ENCODE peak calls at places on chromosomes 7 and 10, in six cellular contexts. One of them, this sample, is unnamed. For H3K27me3, the result is how much of the 10 kb centered on the place peaks cover.

GRCh38 chr10:16606923-16607322 is 85.2 kb upstream of the C1QL3 start:
- DNase-seq in HepG2: no peak
- DNase-seq in gastrocnemius medialis: no peak
- DNase-seq in body of pancreas: no peak
- DNase-seq in sigmoid colon: no peak
- DNase-seq in endothelial cell of umbilical vein: no peak
- DNase-seq in this sample: no peak

GRCh38 chr7:155214328-155214986 is 83.2 kb upstream of the INSIG1 start:
- DNase-seq in HepG2: no peak
- DNase-seq in gastrocnemius medialis: no peak
- DNase-seq in body of pancreas: peak
- DNase-seq in sigmoid colon: no peak
- DNase-seq in endothelial cell of umbilical vein: no peak
- DNase-seq in this sample: no peak

GRCh38 chr10:73159038-73159648 is 8.7 kb downstream of the ECD start:
- DNase-seq in HepG2: peak
- DNase-seq in gastrocnemius medialis: peak
- DNase-seq in body of pancreas: peak
- DNase-seq in sigmoid colon: no peak
- DNase-seq in endothelial cell of umbilical vein: peak
- DNase-seq in this sample: peak

GRCh38 chr7:7272294-7272693 is 90.0 kb downstream of the C1GALT1 start:
- DNase-seq in HepG2: no peak
- DNase-seq in gastrocnemius medialis: no peak
- DNase-seq in body of pancreas: no peak
- DNase-seq in sigmoid colon: no peak
- DNase-seq in endothelial cell of umbilical vein: no peak
- DNase-seq in this sample: no peak

GRCh38 chr10:111986079-111986478 is 197.5 kb downstream of the GPAM start:
- DNase-seq in HepG2: no peak
- DNase-seq in gastrocnemius medialis: no peak
- DNase-seq in body of pancreas: no peak
- DNase-seq in sigmoid colon: no peak
- DNase-seq in endothelial cell of umbilical vein: no peak
- DNase-seq in this sample: no peak

GRCh38 chr7:36287371-36288241 is 102.1 kb upstream of the ANLN start:
- DNase-seq in HepG2: peak
- DNase-seq in gastrocnemius medialis: peak
- DNase-seq in body of pancreas: no peak
- DNase-seq in sigmoid colon: no peak
- DNase-seq in endothelial cell of umbilical vein: no peak
- DNase-seq in this sample: no peak

GRCh38 chr7:104878577-104878976 is 135.4 kb upstream of the KMT2E start:
- DNase-seq in HepG2: no peak
- DNase-seq in gastrocnemius medialis: no peak
- DNase-seq in body of pancreas: no peak
- DNase-seq in sigmoid colon: no peak
- DNase-seq in endothelial cell of umbilical vein: no peak
- DNase-seq in this sample: no peak

GRCh38 chr10:102714621-102715455 is at the start of gene SFXN2:
- DNase-seq in HepG2: no peak
- DNase-seq in gastrocnemius medialis: no peak
- DNase-seq in body of pancreas: peak
- DNase-seq in sigmoid colon: no peak
- DNase-seq in endothelial cell of umbilical vein: no peak
- DNase-seq in this sample: no peak

GRCh38 chr7:76049295-76049694 is 1.4 kb downstream of the MDH2 start:
- DNase-seq in HepG2: no peak
- DNase-seq in gastrocnemius medialis: no peak
- DNase-seq in body of pancreas: no peak
- DNase-seq in sigmoid colon: no peak
- DNase-seq in endothelial cell of umbilical vein: no peak
- DNase-seq in this sample: no peak

GRCh38 chr7:128841961-128842673 is 11.9 kb downstream of the FLNC start:
- DNase-seq in HepG2: no peak
- DNase-seq in gastrocnemius medialis: no peak
- DNase-seq in body of pancreas: peak
- DNase-seq in sigmoid colon: no peak
- DNase-seq in endothelial cell of umbilical vein: peak
- DNase-seq in this sample: no peak

GRCh38 chr10:4351723-4352565 is 474.1 kb upstream of the AKR1E2 start:
- DNase-seq in HepG2: no peak
- DNase-seq in gastrocnemius medialis: no peak
- DNase-seq in body of pancreas: no peak
- DNase-seq in sigmoid colon: no peak
- DNase-seq in endothelial cell of umbilical vein: peak
- DNase-seq in this sample: no peak

GRCh38 chr7:108368466-108368865 is 87.8 kb downstream of the NRCAM start:
- DNase-seq in HepG2: no peak
- DNase-seq in gastrocnemius medialis: no peak
- DNase-seq in body of pancreas: peak
- DNase-seq in sigmoid colon: no peak
- DNase-seq in endothelial cell of umbilical vein: no peak
- DNase-seq in this sample: no peak

GRCh38 chr7:54749200-54749599 is 9.8 kb downstream of the SEC61G start:
- DNase-seq in HepG2: no peak
- DNase-seq in gastrocnemius medialis: no peak
- DNase-seq in body of pancreas: no peak
- DNase-seq in sigmoid colon: no peak
- DNase-seq in endothelial cell of umbilical vein: no peak
- DNase-seq in this sample: no peak

GRCh38 chr7:30468791-30469190 is 9.8 kb downstream of the NOD1 start:
- DNase-seq in HepG2: no peak
- DNase-seq in gastrocnemius medialis: no peak
- DNase-seq in body of pancreas: no peak
- DNase-seq in sigmoid colon: peak
- DNase-seq in endothelial cell of umbilical vein: no peak
- DNase-seq in this sample: peak

GRCh38 chr10:30683496-30683895 is 53.9 kb upstream of the LYZL2 start:
- DNase-seq in HepG2: no peak
- DNase-seq in gastrocnemius medialis: no peak
- DNase-seq in body of pancreas: no peak
- DNase-seq in sigmoid colon: no peak
- DNase-seq in endothelial cell of umbilical vein: no peak
- DNase-seq in this sample: no peak

GRCh38 chr7:132221356-132221755 is 354.9 kb downstream of the PLXNA4 start:
- DNase-seq in HepG2: no peak
- DNase-seq in gastrocnemius medialis: no peak
- DNase-seq in body of pancreas: no peak
- DNase-seq in sigmoid colon: peak
- DNase-seq in endothelial cell of umbilical vein: no peak
- DNase-seq in this sample: no peak

GRCh38 chr7:133391220-133391619 is 138.3 kb downstream of the EXOC4 start:
- DNase-seq in HepG2: no peak
- DNase-seq in gastrocnemius medialis: no peak
- DNase-seq in body of pancreas: no peak
- DNase-seq in sigmoid colon: no peak
- DNase-seq in endothelial cell of umbilical vein: no peak
- DNase-seq in this sample: no peak

GRCh38 chr7:68319061-68319460 is 1279.2 kb upstream of the AUTS2 start:
- DNase-seq in HepG2: no peak
- DNase-seq in gastrocnemius medialis: no peak
- DNase-seq in body of pancreas: no peak
- DNase-seq in sigmoid colon: no peak
- DNase-seq in endothelial cell of umbilical vein: no peak
- DNase-seq in this sample: no peak

GRCh38 chr10:90435296-90435695 is 422.5 kb downstream of the HTR7 start:
- DNase-seq in HepG2: no peak
- DNase-seq in gastrocnemius medialis: no peak
- DNase-seq in body of pancreas: no peak
- DNase-seq in sigmoid colon: no peak
- DNase-seq in endothelial cell of umbilical vein: no peak
- DNase-seq in this sample: no peak

GRCh38 chr10:89937494-89937893 is 236.1 kb downstream of the KIF20B start:
- DNase-seq in HepG2: no peak
- DNase-seq in gastrocnemius medialis: no peak
- DNase-seq in body of pancreas: no peak
- DNase-seq in sigmoid colon: no peak
- DNase-seq in endothelial cell of umbilical vein: no peak
- DNase-seq in this sample: no peak

GRCh38 chr10:73161079-73161478 is 6.7 kb downstream of the ECD start:
- DNase-seq in HepG2: no peak
- DNase-seq in gastrocnemius medialis: no peak
- DNase-seq in body of pancreas: no peak
- DNase-seq in sigmoid colon: no peak
- DNase-seq in endothelial cell of umbilical vein: no peak
- DNase-seq in this sample: no peak

GRCh38 chr10:117138838-117139580 is 939 bp upstream of the VAX1 start:
- DNase-seq in HepG2: no peak
- DNase-seq in gastrocnemius medialis: no peak
- DNase-seq in body of pancreas: no peak
- DNase-seq in sigmoid colon: no peak
- DNase-seq in endothelial cell of umbilical vein: no peak
- DNase-seq in this sample: no peak

GRCh38 chr7:124856299-124856888 is 73.2 kb downstream of the POT1 start:
- DNase-seq in HepG2: peak
- DNase-seq in gastrocnemius medialis: no peak
- DNase-seq in body of pancreas: no peak
- DNase-seq in sigmoid colon: no peak
- DNase-seq in endothelial cell of umbilical vein: peak
- DNase-seq in this sample: no peak

DNA sequence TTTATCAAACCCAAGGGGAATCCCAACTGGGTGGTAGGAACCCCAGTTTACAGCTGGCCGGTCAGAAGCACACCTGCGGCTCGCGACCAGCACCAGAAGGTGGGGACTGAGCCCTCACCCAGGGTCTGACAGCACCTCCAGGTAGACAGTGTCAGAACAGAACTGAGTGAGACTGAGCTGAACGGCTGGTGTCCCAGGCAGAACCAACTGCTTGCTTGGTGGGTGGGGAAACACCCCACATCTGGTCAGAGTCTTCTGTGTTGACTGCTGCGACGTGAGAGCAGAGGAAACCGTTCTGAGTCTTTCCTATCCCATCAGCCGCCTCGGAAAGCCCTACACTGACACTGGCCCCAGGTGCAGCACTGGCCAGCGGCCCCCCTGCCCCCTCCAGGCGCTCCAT is 160.7 kb downstream of the MAD1L1 start:
- DNase-seq in HepG2: no peak
- DNase-seq in gastrocnemius medialis: no peak
- DNase-seq in body of pancreas: no peak
- DNase-seq in sigmoid colon: no peak
- DNase-seq in endothelial cell of umbilical vein: no peak
- DNase-seq in this sample: no peak
- TF ChIP-seq POLR2A in HepG2: no peak
- TF ChIP-seq POLR2A in gastrocnemius medialis: no peak
- TF ChIP-seq POLR2A in body of pancreas: no peak
- TF ChIP-seq POLR2A in sigmoid colon: no peak
- TF ChIP-seq POLR2A in endothelial cell of umbilical vein: no peak
- TF ChIP-seq POLR2A in this sample: no peak

DNA sequence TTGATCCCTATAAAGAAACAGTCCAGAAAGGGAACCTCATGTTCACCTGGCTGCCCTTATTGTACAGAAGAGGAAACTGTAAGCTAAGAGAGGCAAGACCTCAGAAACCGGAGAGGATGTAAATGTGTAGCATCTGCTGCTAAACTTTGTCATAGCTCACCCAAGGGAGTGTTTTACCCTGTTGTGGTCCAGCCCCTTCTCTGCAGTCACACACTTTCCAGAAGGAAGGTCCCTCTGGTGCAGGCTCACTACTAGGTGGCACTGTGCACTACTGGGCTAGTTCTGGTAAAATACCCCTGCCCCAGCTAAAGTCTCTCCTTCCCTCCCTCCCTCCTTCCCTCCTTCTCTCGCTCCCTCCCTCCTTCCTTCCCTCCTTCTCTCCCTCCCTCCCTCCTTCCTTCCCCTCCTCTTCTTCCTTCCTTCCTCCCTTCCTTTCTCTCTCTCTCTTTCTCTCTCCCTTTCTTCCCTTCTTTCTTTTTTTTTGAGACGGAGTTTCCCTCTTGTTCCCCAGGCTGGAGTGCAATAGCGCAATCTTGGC is 42.5 kb upstream of the LCOR start:
- DNase-seq in HepG2: no peak
- DNase-seq in gastrocnemius medialis: no peak
- DNase-seq in body of pancreas: no peak
- DNase-seq in sigmoid colon: no peak
- DNase-seq in endothelial cell of umbilical vein: peak
- DNase-seq in this sample: no peak
- H3K4me3 ChIP-seq in HepG2: no peak
- H3K4me3 ChIP-seq in gastrocnemius medialis: no peak
- H3K4me3 ChIP-seq in body of pancreas: no peak
- H3K4me3 ChIP-seq in sigmoid colon: no peak
- H3K4me3 ChIP-seq in endothelial cell of umbilical vein: no peak
- H3K4me3 ChIP-seq in this sample: no peak

GRCh38 chr7:35250941-35251340 is 3.0 kb downstream of the TBX20 start:
- DNase-seq in HepG2: no peak
- DNase-seq in gastrocnemius medialis: no peak
- DNase-seq in body of pancreas: no peak
- DNase-seq in sigmoid colon: no peak
- DNase-seq in endothelial cell of umbilical vein: no peak
- DNase-seq in this sample: no peak
- H3K27me3 ChIP-seq in HepG2: under half
- H3K27me3 ChIP-seq in gastrocnemius medialis: half or more
- H3K27me3 ChIP-seq in body of pancreas: under half
- H3K27me3 ChIP-seq in sigmoid colon: half or more
- H3K27me3 ChIP-seq in endothelial cell of umbilical vein: half or more
- H3K27me3 ChIP-seq in this sample: under half

GRCh38 chr10:131981429-131982184 is at the start of gene BNIP3:
- DNase-seq in HepG2: peak
- DNase-seq in gastrocnemius medialis: peak
- DNase-seq in body of pancreas: peak
- DNase-seq in sigmoid colon: peak
- DNase-seq in endothelial cell of umbilical vein: peak
- DNase-seq in this sample: peak
- TF ChIP-seq POLR2A in HepG2: peak
- TF ChIP-seq POLR2A in gastrocnemius medialis: peak
- TF ChIP-seq POLR2A in body of pancreas: peak
- TF ChIP-seq POLR2A in sigmoid colon: peak
- TF ChIP-seq POLR2A in endothelial cell of umbilical vein: peak
- TF ChIP-seq POLR2A in this sample: peak

GRCh38 chr7:81812514-81813472 is 42.9 kb upstream of the HGF start:
- DNase-seq in HepG2: no peak
- DNase-seq in gastrocnemius medialis: no peak
- DNase-seq in body of pancreas: no peak
- DNase-seq in sigmoid colon: no peak
- DNase-seq in endothelial cell of umbilical vein: no peak
- DNase-seq in this sample: no peak
- H3K4me3 ChIP-seq in HepG2: no peak
- H3K4me3 ChIP-seq in gastrocnemius medialis: no peak
- H3K4me3 ChIP-seq in body of pancreas: no peak
- H3K4me3 ChIP-seq in sigmoid colon: no peak
- H3K4me3 ChIP-seq in endothelial cell of umbilical vein: no peak
- H3K4me3 ChIP-seq in this sample: no peak

GRCh38 chr7:26858735-26859134 is 5.7 kb downstream of the SKAP2 start:
- DNase-seq in HepG2: no peak
- DNase-seq in gastrocnemius medialis: no peak
- DNase-seq in body of pancreas: no peak
- DNase-seq in sigmoid colon: no peak
- DNase-seq in endothelial cell of umbilical vein: no peak
- DNase-seq in this sample: no peak
- H3K27me3 ChIP-seq in HepG2: under half
- H3K27me3 ChIP-seq in gastrocnemius medialis: half or more
- H3K27me3 ChIP-seq in body of pancreas: under half
- H3K27me3 ChIP-seq in sigmoid colon: under half
- H3K27me3 ChIP-seq in endothelial cell of umbilical vein: under half
- H3K27me3 ChIP-seq in this sample: under half

DNA sequence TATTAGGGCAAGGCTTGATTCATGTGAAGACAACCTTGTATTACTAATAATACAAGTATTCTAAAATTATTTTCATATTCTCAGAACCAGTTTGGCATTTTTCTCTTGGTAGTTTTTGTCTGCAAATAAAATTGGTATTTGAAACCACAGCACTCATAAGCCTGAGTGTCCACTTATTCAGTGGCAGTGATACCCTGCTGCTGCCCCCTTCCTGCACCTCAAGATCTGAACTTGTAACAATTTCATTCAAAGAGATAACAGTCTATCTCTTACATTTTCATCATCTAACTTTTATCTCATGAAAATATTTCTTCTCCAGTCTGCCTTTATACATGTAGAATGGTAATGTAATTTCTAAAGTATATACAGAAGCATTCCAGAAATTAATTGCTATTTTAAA is 9.3 kb downstream of the TFAM start:
- DNase-seq in HepG2: no peak
- DNase-seq in gastrocnemius medialis: no peak
- DNase-seq in body of pancreas: no peak
- DNase-seq in sigmoid colon: no peak
- DNase-seq in endothelial cell of umbilical vein: no peak
- DNase-seq in this sample: no peak
- TF ChIP-seq POLR2A in HepG2: no peak
- TF ChIP-seq POLR2A in gastrocnemius medialis: no peak
- TF ChIP-seq POLR2A in body of pancreas: no peak
- TF ChIP-seq POLR2A in sigmoid colon: no peak
- TF ChIP-seq POLR2A in endothelial cell of umbilical vein: no peak
- TF ChIP-seq POLR2A in this sample: no peak

This sample was measured in uterus.